ENCODE peak calls at places on chromosomes 2 and 18, in six cellular contexts. E, C, P, S, A and O are unnamed samples.

GRCh38 chr18:24075731-24076130 is 61.2 kb downstream of the TTC39C start:
- DNase-seq in E (no peak), C (no peak), P (peak), S (no peak), A (no peak), O (no peak)

GRCh38 chr18:68956650-68957049 is 158.8 kb downstream of the CCDC102B start:
- DNase-seq in E (no peak), C (no peak), P (no peak), S (no peak), A (no peak), O (no peak)

GRCh38 chr2:151841025-151841424 is 12.8 kb upstream of the ARL5A start:
- DNase-seq in E (no peak), C (no peak), P (no peak), S (no peak), A (no peak), O (no peak)

GRCh38 chr2:178267660-178268059 is 73.3 kb downstream of the OSBPL6 start:
- DNase-seq in E (no peak), C (no peak), P (no peak), S (no peak), A (no peak), O (no peak)

GRCh38 chr18:76209597-76209996 is 285.4 kb downstream of the ZNF516 start:
- DNase-seq in E (no peak), C (no peak), P (no peak), S (peak), A (no peak), O (no peak)

GRCh38 chr2:101120124-101120996 is 30.8 kb downstream of the TBC1D8 start:
- DNase-seq in E (no peak), C (no peak), P (peak), S (peak), A (peak), O (no peak)

GRCh38 chr2:49914281-49914680 is 760.0 kb upstream of the FSHR start:
- DNase-seq in E (peak), C (no peak), P (peak), S (no peak), A (peak), O (no peak)

GRCh38 chr2:197498937-197499593 is 575 bp downstream of the HSPD1 start:
- DNase-seq in E (no peak), C (peak), P (peak), S (peak), A (peak), O (peak)

GRCh38 chr2:219575566-219576504 is 3.7 kb downstream of the INHA start:
- DNase-seq in E (no peak), C (no peak), P (no peak), S (no peak), A (no peak), O (no peak)

GRCh38 chr18:35463050-35463449 is 34.7 kb downstream of the INO80C start:
- DNase-seq in E (no peak), C (no peak), P (no peak), S (no peak), A (peak), O (no peak)

GRCh38 chr18:42644729-42645131 is 470.8 kb downstream of the RIT2 start:
- DNase-seq in E (no peak), C (no peak), P (peak), S (no peak), A (no peak), O (no peak)

GRCh38 chr18:13470555-13471494 is 252.3 kb downstream of the LDLRAD4 start:
- DNase-seq in E (no peak), C (no peak), P (no peak), S (no peak), A (peak), O (no peak)

GRCh38 chr2:157792345-157793052 is 83.6 kb downstream of the ACVR1 start:
- DNase-seq in E (no peak), C (no peak), P (peak), S (peak), A (peak), O (no peak)

GRCh38 chr18:57929922-57930321 is 114.1 kb upstream of the NEDD4L start:
- DNase-seq in E (no peak), C (no peak), P (no peak), S (no peak), A (no peak), O (no peak)

GRCh38 chr2:6826081-6826913 is 39.4 kb downstream of the CMPK2 start:
- DNase-seq in E (no peak), C (no peak), P (peak), S (peak), A (peak), O (no peak)

GRCh38 chr2:184444217-184444616 is 154.1 kb upstream of the ZNF804A start:
- DNase-seq in E (no peak), C (no peak), P (no peak), S (no peak), A (no peak), O (no peak)

GRCh38 chr2:72148391-72148974 is 821 bp upstream of the CYP26B1 start:
- DNase-seq in E (no peak), C (peak), P (no peak), S (no peak), A (no peak), O (no peak)

GRCh38 chr2:72148975-72149555 is 1.4 kb upstream of the CYP26B1 start:
- DNase-seq in E (no peak), C (peak), P (peak), S (peak), A (peak), O (peak)

GRCh38 chr2:72147303-72147970 is at the start of gene CYP26B1:
- DNase-seq in E (no peak), C (peak), P (no peak), S (no peak), A (peak), O (peak)

GRCh38 chr2:72146357-72147302 is 1.0 kb downstream of the CYP26B1 start:
- DNase-seq in E (no peak), C (peak), P (no peak), S (no peak), A (peak), O (no peak)

DNA sequence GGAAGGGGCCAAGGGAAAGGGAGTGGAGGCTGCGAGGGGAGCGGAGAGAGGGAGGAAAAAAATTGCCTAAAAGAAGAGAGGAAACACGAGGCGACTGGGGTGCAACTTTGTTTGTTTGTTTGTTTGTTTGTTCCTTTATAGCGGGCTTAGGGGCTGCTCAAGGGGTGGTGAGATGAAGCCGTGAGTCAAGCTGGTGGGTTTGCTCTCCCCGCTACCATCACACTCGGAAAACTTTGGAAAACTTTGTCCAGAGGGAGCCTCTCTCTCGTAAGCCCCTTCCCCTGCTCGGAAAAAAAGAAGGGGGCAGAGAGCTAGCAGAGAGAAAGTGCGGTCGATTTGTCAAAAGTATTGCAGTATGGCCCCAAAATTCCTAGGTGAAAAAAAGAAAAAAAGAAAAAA is 308 bp upstream of the CYP26B1 start:
- DNase-seq in E (no peak), C (no peak), P (no peak), S (no peak), A (no peak), O (no peak)
- H3K27ac ChIP-seq in E (no peak), C (no peak), P (no peak), S (no peak), A (no peak), O (no peak)

DNA sequence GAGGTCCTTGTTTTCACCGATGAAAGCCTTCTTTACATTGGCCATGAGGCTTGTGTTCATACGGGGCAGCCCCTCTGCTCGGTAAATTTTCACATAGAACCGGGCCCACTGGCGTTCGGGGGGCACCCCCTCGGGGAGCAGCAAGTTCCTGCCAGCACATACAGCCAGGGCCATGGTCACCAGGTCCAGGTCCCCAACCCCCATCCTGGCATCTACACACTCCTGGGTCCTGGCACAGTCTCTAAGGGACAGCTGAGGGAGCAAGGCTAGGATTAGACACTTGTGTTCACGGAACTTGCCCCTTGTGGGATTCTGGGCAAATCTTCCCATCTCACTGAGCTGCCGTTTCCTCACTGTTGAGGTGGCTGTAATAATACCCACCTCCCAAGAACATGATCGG is 5.6 kb upstream of the OTOF start:
- DNase-seq in E (no peak), C (no peak), P (no peak), S (no peak), A (no peak), O (no peak)
- H3K14ac ChIP-seq in E (no peak), C (no peak), P (no peak), S (no peak), A (no peak), O (no peak)

DNA sequence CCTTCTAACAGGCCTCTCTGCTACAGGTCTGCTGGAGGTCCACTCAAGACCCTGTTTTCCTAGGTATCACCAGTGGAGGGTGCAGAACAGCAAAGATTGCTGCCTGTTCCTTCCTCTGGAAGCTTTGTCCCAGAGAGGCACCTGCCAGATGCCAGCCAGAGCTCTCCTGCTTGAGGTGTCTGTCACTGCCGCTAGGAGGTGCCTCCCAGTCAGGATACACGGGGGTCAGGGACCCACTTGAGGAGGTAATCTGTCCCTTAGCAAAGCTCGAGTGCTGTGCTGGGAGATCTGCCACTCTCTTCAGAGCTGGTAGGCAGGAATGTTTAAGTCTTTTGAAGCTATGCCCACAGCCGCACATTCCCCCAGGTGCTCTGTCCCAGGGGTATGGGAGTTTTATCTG is 140.6 kb downstream of the BAZ2B start:
- DNase-seq in E (no peak), C (peak), P (no peak), S (no peak), A (no peak), O (no peak)
- H3K27ac ChIP-seq in E (no peak), C (no peak), P (no peak), S (no peak), A (no peak), O (no peak)

DNA sequence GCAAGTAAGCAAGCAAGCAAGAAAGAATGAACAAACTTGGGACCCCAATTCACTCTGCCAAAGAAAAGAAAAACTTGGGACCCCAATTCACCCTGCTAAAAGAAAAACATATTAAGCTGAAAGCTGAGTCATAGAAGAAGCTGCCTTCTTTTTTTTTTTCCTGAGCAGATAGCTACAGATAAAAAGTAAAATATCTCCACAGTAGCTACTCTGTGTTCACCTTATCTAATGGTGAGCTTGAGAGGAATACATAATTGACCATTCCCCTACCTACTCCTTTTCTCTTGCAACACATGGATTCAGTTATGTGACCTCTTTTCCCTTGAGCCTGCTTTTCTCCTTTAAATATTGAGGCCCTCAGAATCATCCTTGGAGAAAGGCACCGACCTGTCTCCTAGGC is 63.0 kb downstream of the MCFD2 start:
- DNase-seq in E (no peak), C (no peak), P (no peak), S (no peak), A (peak), O (no peak)
- H3K14ac ChIP-seq in E (no peak), C (no peak), P (no peak), S (peak), A (no peak), O (no peak)

GRCh38 chr18:54777989-54778388 is 50.3 kb upstream of the RAB27B start:
- DNase-seq in E (no peak), C (no peak), P (no peak), S (no peak), A (no peak), O (no peak)

GRCh38 chr18:54774971-54775665 is 53.2 kb upstream of the RAB27B start:
- DNase-seq in E (no peak), C (no peak), P (no peak), S (peak), A (peak), O (no peak)

GRCh38 chr18:54775686-54776085 is 52.6 kb upstream of the RAB27B start:
- DNase-seq in E (no peak), C (no peak), P (peak), S (peak), A (peak), O (no peak)

GRCh38 chr18:54776282-54776977 is 51.8 kb upstream of the RAB27B start:
- DNase-seq in E (no peak), C (no peak), P (peak), S (peak), A (peak), O (no peak)

GRCh38 chr18:54777118-54777791 is 51.0 kb upstream of the RAB27B start:
- DNase-seq in E (no peak), C (no peak), P (peak), S (no peak), A (no peak), O (no peak)
- H3K27ac ChIP-seq in E (no peak), C (no peak), P (peak), S (peak), A (no peak), O (no peak)

GRCh38 chr2:242051440-242051839 is 181.9 kb downstream of the RTP5 start:
- DNase-seq in E (no peak), C (no peak), P (no peak), S (no peak), A (no peak), O (no peak)
- H3K14ac ChIP-seq in E (no peak), C (no peak), P (no peak), S (no peak), A (no peak), O (no peak)

GRCh38 chr2:54473876-54474275 is 17.7 kb downstream of the SPTBN1 start:
- DNase-seq in E (no peak), C (no peak), P (no peak), S (no peak), A (peak), O (no peak)

GRCh38 chr2:54471221-54471711 is 15.1 kb downstream of the SPTBN1 start:
- DNase-seq in E (no peak), C (no peak), P (peak), S (peak), A (peak), O (no peak)

GRCh38 chr2:54468643-54469042 is 12.5 kb downstream of the SPTBN1 start:
- DNase-seq in E (no peak), C (no peak), P (peak), S (peak), A (no peak), O (no peak)

GRCh38 chr2:54469484-54470053 is 13.4 kb downstream of the SPTBN1 start:
- DNase-seq in E (no peak), C (no peak), P (no peak), S (no peak), A (no peak), O (no peak)

GRCh38 chr2:54470241-54470938 is 14.3 kb downstream of the SPTBN1 start:
- DNase-seq in E (no peak), C (no peak), P (peak), S (peak), A (peak), O (no peak)
- H3K27ac ChIP-seq in E (no peak), C (no peak), P (peak), S (peak), A (peak), O (no peak)

GRCh38 chr2:187329586-187329985 is 118.5 kb downstream of the CALCRL start:
- DNase-seq in E (no peak), C (no peak), P (no peak), S (no peak), A (no peak), O (no peak)
- H3K14ac ChIP-seq in E (no peak), C (no peak), P (no peak), S (no peak), A (no peak), O (no peak)

GRCh38 chr2:46077522-46078062 is 219.6 kb upstream of the EPAS1 start:
- DNase-seq in E (no peak), C (no peak), P (peak), S (no peak), A (no peak), O (no peak)
- H3K27ac ChIP-seq in E (no peak), C (no peak), P (no peak), S (no peak), A (no peak), O (no peak)

GRCh38 chr2:79219383-79219988 is 59.9 kb upstream of the REG3A start:
- DNase-seq in E (no peak), C (peak), P (peak), S (peak), A (peak), O (peak)

GRCh38 chr2:79223539-79223938 is 64.0 kb upstream of the REG3A start:
- DNase-seq in E (no peak), C (no peak), P (no peak), S (no peak), A (peak), O (no peak)
- H3K14ac ChIP-seq in E (no peak), C (no peak), P (no peak), S (no peak), A (no peak), O (no peak)